ENCODE peak calls at places on chromosomes 4 and X, in seven cellular contexts. P is GM12878, E is K562, L is HCT116, R is HepG2, W is SK-N-SH, H is H1. C is an unnamed sample.

GRCh38 chr4:143084566-143084965 is 100.2 kb upstream of the USP38 start:
- DNase-seq in L (no peak), H (no peak), P (no peak), W (no peak), R (no peak), E (no peak), C (no peak)

GRCh38 chr4:47271296-47271695 is 192.2 kb downstream of the COMMD8 start:
- DNase-seq in E (no peak), P (no peak), H (no peak), L (no peak), W (no peak), R (no peak), C (no peak)

GRCh38 chr4:2083826-2084160 is 24.7 kb downstream of the NAT8L start:
- DNase-seq in L (no peak), H (peak; percentile 31), W (no peak), R (no peak), E (no peak), P (no peak), C (no peak)

GRCh38 chrX:133921764-133922389 is 63.5 kb downstream of the GPC3 start:
- DNase-seq in E (peak; percentile 13), R (peak; percentile 19), P (no peak), H (peak; percentile 68), W (peak; percentile 16), L (peak; percentile 50), C (peak; percentile 8)

GRCh38 chrX:54675762-54676161 is 122.3 kb downstream of the ITIH6 start:
- DNase-seq in P (no peak), W (no peak), L (no peak), R (no peak), H (no peak), E (no peak), C (no peak)

GRCh38 chr4:74675673-74676279 is 118.5 kb downstream of the BTC start:
- DNase-seq in H (no peak), R (peak; percentile 61), E (peak; percentile 39), L (peak; percentile 80), W (peak; percentile 10), P (no peak), C (peak; percentile 31)

GRCh38 chr4:39452153-39452859 is 6.4 kb downstream of the RPL9 start:
- DNase-seq in R (no peak), H (no peak), P (no peak), L (no peak), W (no peak), E (no peak), C (no peak)

GRCh38 chrX:56281789-56282188 is 49.6 kb downstream of the KLF8 start:
- DNase-seq in H (no peak), P (no peak), L (peak; percentile 3), E (no peak), W (peak; percentile 3), R (peak; percentile 8), C (no peak)

GRCh38 chr4:87458913-87459312 is 36.5 kb downstream of the NUDT9 start:
- DNase-seq in E (no peak), R (no peak), P (no peak), H (no peak), W (no peak), L (no peak), C (no peak)

GRCh38 chrX:109848451-109849050 is 115.5 kb upstream of the ACSL4 start:
- DNase-seq in R (peak; percentile 66), W (peak; percentile 12), E (peak; percentile 11), P (no peak), H (no peak), L (no peak), C (no peak)

GRCh38 chr4:86014599-86014998 is 345.3 kb downstream of the MAPK10 start:
- DNase-seq in H (no peak), E (no peak), P (peak; percentile 36), W (no peak), L (no peak), R (no peak), C (no peak)

GRCh38 chr4:118738999-118739690 is 54.0 kb downstream of the METTL14 start:
- DNase-seq in H (no peak), R (no peak), P (no peak), E (no peak), L (no peak), W (no peak), C (no peak)

GRCh38 chrX:130828641-130829040 is 74.4 kb downstream of the ENOX2 start:
- DNase-seq in L (no peak), H (no peak), E (no peak), P (no peak), R (no peak), W (no peak), C (no peak)

GRCh38 chrX:130829526-130830515 is 73.2 kb downstream of the ENOX2 start:
- DNase-seq in P (no peak), L (no peak), H (no peak), W (no peak), E (no peak), R (no peak), C (no peak)

GRCh38 chrX:130831347-130831722 is 71.7 kb downstream of the ENOX2 start:
- DNase-seq in W (no peak), L (no peak), E (no peak), R (no peak), P (no peak), H (no peak), C (no peak)

GRCh38 chrX:130834149-130834548 is 68.9 kb downstream of the ENOX2 start:
- DNase-seq in E (no peak), W (no peak), R (no peak), L (no peak), P (no peak), H (no peak), C (no peak)

DNA sequence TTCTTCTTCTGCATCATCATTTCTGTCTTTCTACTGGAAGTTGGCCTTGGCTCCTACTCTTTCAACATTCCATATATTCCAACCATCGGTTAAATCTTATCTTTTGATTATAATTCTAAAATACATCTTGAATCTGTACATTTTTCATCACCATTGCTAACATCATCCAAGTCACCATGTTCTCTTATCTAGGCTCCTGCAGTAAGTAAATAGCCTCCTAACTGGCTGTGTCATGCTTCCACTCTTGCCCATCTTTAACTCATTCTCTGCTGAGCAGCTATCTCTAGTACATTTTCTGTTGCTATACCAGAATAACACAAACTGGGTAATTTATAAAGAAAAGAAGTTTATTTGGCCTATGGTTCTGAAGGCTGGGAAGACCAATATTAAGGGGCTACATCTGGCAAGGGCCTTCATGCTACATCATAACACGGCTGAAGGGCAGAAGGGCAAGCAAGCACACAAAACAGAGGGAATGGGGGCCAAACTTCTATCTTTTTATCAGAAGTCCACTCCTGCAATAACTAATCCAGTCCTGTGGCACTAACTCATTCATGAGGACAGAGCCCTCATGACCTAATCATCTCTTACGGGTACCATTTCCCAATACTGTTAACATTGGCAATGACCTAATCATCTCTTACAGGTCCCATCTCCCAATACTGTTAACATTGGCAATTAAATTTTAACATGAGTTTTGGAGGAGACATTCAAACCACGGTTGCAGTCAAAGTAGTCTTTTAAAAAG is 72.2 kb downstream of the ENOX2 start:
- DNase-seq in E (no peak), H (no peak), L (no peak), W (no peak), R (no peak), P (no peak), C (no peak)
- TF ChIP-seq JUND in E (peak; percentile 34), H (no peak), L (no peak), W (no peak), R (no peak), P (no peak), C (no peak)

GRCh38 chrX:18353931-18354368 is 538 bp downstream of the SCML2 start:
- DNase-seq in P (no peak), H (peak; percentile 54), L (no peak), R (peak; percentile 7), W (peak; percentile 70), E (peak; percentile 39), C (peak; percentile 13)
- TF ChIP-seq JUND in P (no peak), H (no peak), L (no peak), R (no peak), W (no peak), E (no peak), C (no peak)

GRCh38 chr4:181911420-181911819 is 331.8 kb upstream of the TENM3 start:
- DNase-seq in P (no peak), R (no peak), W (no peak), H (no peak), E (no peak), L (no peak), C (no peak)
- TF ChIP-seq JUND in P (no peak), R (no peak), W (no peak), H (no peak), E (no peak), L (no peak), C (no peak)

GRCh38 chr4:151664289-151664688 is 96.5 kb downstream of the GATB start:
- DNase-seq in W (no peak), L (no peak), P (no peak), E (no peak), H (no peak), R (no peak), C (no peak)
- TF ChIP-seq JUND in W (no peak), L (no peak), P (no peak), E (no peak), H (no peak), R (no peak), C (no peak)

GRCh38 chrX:42106556-42106955 is 183.2 kb upstream of the CASK start:
- DNase-seq in W (no peak), L (no peak), H (no peak), E (no peak), R (no peak), P (no peak), C (no peak)
- TF ChIP-seq JUND in W (no peak), L (no peak), H (no peak), E (no peak), R (no peak), P (no peak), C (no peak)

C was measured in T47D.